ENCODE peak calls at places on chromosomes 16 and 17, in seven cellular contexts. M is IMR-90, D is neuronal stem cell, Y is H1, F is mesendoderm, K is H9, J is mesenchymal stem cell. A is an unnamed sample.
A peak's percentile ranks its signal among the peaks of the same experiment; 100 is the strongest.

GRCh38 chr17:75774988-75775668 is 9.5 kb upstream of the UNK start:
- DNase-seq in M (peak; percentile 44), D (no peak), Y (peak; percentile 57), F (peak; percentile 77), K (peak; percentile 82), J (peak; percentile 54), A (peak; percentile 72)

GRCh38 chr17:59353106-59353854 is 21.8 kb downstream of the YPEL2 start:
- DNase-seq in M (no peak), D (no peak), Y (no peak), F (no peak), K (no peak), J (no peak), A (no peak)

GRCh38 chr16:8619671-8620370 is 1.7 kb upstream of the METTL22 start:
- DNase-seq in M (no peak), D (no peak), Y (no peak), F (no peak), K (no peak), J (no peak), A (no peak)

GRCh38 chr16:57801856-57802634 is at the start of gene KIFC3:
- DNase-seq in M (peak; percentile 72), D (no peak), Y (peak; percentile 73), F (peak; percentile 78), K (peak; percentile 49), J (peak; percentile 82), A (peak; percentile 47)

GRCh38 chr16:19094542-19095365 is 19.0 kb upstream of the ITPRIPL2 start:
- DNase-seq in M (no peak), D (no peak), Y (no peak), F (no peak), K (no peak), J (no peak), A (peak; percentile 70)

GRCh38 chr16:67271446-67271845 is 7.9 kb upstream of the PLEKHG4 start:
- DNase-seq in M (no peak), D (no peak), Y (no peak), F (no peak), K (no peak), J (no peak), A (no peak)

GRCh38 chr17:72534776-72535175 is 414.0 kb downstream of the SOX9 start:
- DNase-seq in M (no peak), D (no peak), Y (no peak), F (no peak), K (no peak), J (no peak), A (no peak)

GRCh38 chr17:38922538-38923291 is 2.7 kb upstream of the LASP1NB start:
- DNase-seq in M (peak; percentile 69), D (peak; percentile 48), Y (peak; percentile 63), F (peak; percentile 81), K (peak; percentile 71), J (peak; percentile 61), A (no peak)

GRCh38 chr16:83925095-83925905 is 26.4 kb downstream of the MLYCD start:
- DNase-seq in M (no peak), D (no peak), Y (no peak), F (no peak), K (no peak), J (no peak), A (no peak)

GRCh38 chr16:35575432-35575821 is 2116.0 kb downstream of the TP53TG3F start:
- DNase-seq in M (no peak), D (no peak), Y (no peak), F (no peak), K (no peak), J (no peak), A (no peak)

GRCh38 chr16:24610421-24610765 is 71.0 kb downstream of the RBBP6 start:
- DNase-seq in M (peak; percentile 1), D (peak; percentile 18), Y (no peak), F (peak; percentile 45), K (peak; percentile 55), J (peak; percentile 44), A (peak; percentile 10)

GRCh38 chr17:4777969-4778760 is 6.5 kb downstream of the TM4SF5 start:
- DNase-seq in M (peak; percentile 31), D (no peak), Y (no peak), F (peak; percentile 32), K (no peak), J (no peak), A (peak; percentile 90)

GRCh38 chr16:397135-397661 is at the start of gene NME4:
- DNase-seq in M (no peak), D (peak; percentile 42), Y (peak; percentile 73), F (peak; percentile 80), K (peak; percentile 66), J (peak; percentile 42), A (peak; percentile 74)

GRCh38 chr16:58392215-58393137 is at the start of gene GINS3:
- DNase-seq in M (peak; percentile 90), D (peak; percentile 75), Y (peak; percentile 91), F (peak; percentile 95), K (peak; percentile 89), J (peak; percentile 91), A (peak; percentile 60)

GRCh38 chr17:35731239-35731931 is at the start of gene RASL10B:
- DNase-seq in M (peak; percentile 31), D (peak; percentile 65), Y (peak; percentile 85), F (peak; percentile 82), K (peak; percentile 83), J (peak; percentile 54), A (peak; percentile 26)

GRCh38 chr17:79220715-79221291 is 146.2 kb downstream of the ENGASE start:
- DNase-seq in M (no peak), D (peak; percentile 53), Y (peak; percentile 74), F (peak; percentile 58), K (peak; percentile 88), J (no peak), A (no peak)

GRCh38 chr17:64503821-64504768 is 2.0 kb downstream of the DDX5 start:
- DNase-seq in M (no peak), D (no peak), Y (no peak), F (no peak), K (no peak), J (no peak), A (peak; percentile 36)

GRCh38 chr17:1149869-1150268 is 29.9 kb downstream of the ABR start:
- DNase-seq in M (no peak), D (no peak), Y (no peak), F (no peak), K (no peak), J (no peak), A (no peak)

GRCh38 chr17:1150863-1151685 is 28.7 kb downstream of the ABR start:
- DNase-seq in M (no peak), D (no peak), Y (no peak), F (no peak), K (no peak), J (no peak), A (no peak)

GRCh38 chr17:1154704-1155103 is 25.1 kb downstream of the ABR start:
- DNase-seq in M (no peak), D (no peak), Y (no peak), F (no peak), K (no peak), J (no peak), A (no peak)

GRCh38 chr17:1156864-1157263 is 22.9 kb downstream of the ABR start:
- DNase-seq in M (no peak), D (no peak), Y (no peak), F (no peak), K (no peak), J (no peak), A (no peak)

DNA sequence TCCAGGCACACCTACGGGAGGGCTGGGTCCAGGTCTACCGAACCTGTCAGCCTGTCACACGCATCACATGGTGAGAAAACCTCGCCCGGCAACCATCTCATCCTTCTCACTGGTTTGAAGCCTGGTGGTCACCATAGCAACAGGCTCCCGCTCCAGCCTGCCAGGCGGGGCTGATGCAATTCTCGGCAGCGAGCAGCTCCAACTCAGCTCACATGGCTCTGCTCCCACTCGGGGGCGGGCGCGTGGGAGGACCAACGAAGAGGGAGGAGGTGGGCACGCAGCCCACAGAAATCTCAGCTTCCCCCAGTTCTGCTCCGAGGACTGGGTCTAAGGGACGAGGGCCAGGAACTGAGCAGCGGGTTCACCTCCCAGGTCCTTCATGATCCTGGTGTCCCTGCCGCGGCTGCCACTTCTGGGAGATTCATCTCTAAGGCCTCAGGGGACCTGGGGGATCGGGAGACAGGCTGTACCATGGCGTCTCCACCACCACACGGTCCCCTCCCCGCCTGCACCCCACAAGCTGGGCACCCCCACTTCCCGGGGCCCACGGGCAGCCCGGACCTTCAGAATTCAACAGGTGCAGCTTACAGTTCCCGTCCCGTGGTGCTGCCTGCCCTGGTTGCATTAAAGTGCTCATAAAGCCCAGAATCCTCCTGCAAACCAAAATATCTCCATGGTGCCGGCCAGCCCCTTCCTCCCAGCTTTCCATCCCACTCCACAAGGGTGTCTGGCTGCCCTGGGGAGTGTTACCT is 25.8 kb downstream of the ABR start:
- DNase-seq in M (peak; percentile 67), D (no peak), Y (peak; percentile 61), F (peak; percentile 85), K (peak; percentile 82), J (no peak), A (peak; percentile 19)
- H4K8ac ChIP-seq in M (no peak overlapping the region), D (no peak overlapping the region), Y (peak overlapping the region; percentile 85), F (no peak overlapping the region), K (no peak overlapping the region), J (no peak overlapping the region), A (no peak overlapping the region)

GRCh38 chr17:61450641-61451537 is 1.3 kb upstream of the TBX4 start:
- DNase-seq in M (no peak), D (no peak), Y (peak; percentile 51), F (peak; percentile 81), K (peak; percentile 73), J (no peak), A (no peak)
- H4K8ac ChIP-seq in M (no peak overlapping the region), D (no peak overlapping the region), Y (no peak overlapping the region), F (no peak overlapping the region), K (no peak overlapping the region), J (no peak overlapping the region), A (no peak overlapping the region)

GRCh38 chr17:56817066-56817465 is 16.7 kb downstream of the C17orf67 start:
- DNase-seq in M (no peak), D (no peak), Y (no peak), F (no peak), K (no peak), J (no peak), A (no peak)
- H4K8ac ChIP-seq in M (peak overlapping the region; percentile 65), D (no peak overlapping the region), Y (no peak overlapping the region), F (no peak overlapping the region), K (no peak overlapping the region), J (no peak overlapping the region), A (no peak overlapping the region)

GRCh38 chr17:46888727-46889126 is 34.2 kb upstream of the GOSR2 start:
- DNase-seq in M (no peak), D (no peak), Y (no peak), F (no peak), K (no peak), J (no peak), A (no peak)

GRCh38 chr17:46885415-46885814 is 34.0 kb downstream of the WNT9B start:
- DNase-seq in M (no peak), D (no peak), Y (no peak), F (no peak), K (no peak), J (no peak), A (no peak)

GRCh38 chr17:46889519-46889918 is 33.4 kb upstream of the GOSR2 start:
- DNase-seq in M (no peak), D (no peak), Y (no peak), F (no peak), K (no peak), J (no peak), A (no peak)

GRCh38 chr17:46885956-46886663 is 34.7 kb downstream of the WNT9B start:
- DNase-seq in M (no peak), D (no peak), Y (no peak), F (no peak), K (no peak), J (no peak), A (no peak)

DNA sequence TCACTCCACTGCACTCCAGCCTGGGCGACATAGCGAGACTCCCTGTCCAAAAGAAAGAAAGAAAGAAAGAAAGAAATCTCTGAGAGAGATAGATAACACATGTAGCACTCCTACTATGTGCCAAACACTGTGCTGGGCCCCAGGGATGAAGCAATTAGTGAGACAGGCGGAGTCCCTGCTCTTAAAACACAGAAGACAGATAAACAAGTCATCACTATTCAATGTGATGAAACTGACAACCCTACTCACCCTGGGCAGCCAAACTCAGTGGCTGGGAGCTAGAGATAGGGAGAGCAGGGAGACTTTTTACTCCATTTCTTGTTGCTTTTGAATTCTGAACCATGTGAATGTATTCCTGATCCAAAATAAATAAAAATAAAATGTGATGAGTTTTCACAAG is 35.2 kb upstream of the GOSR2 start:
- DNase-seq in M (no peak), D (no peak), Y (no peak), F (no peak), K (no peak), J (no peak), A (no peak)
- H4K8ac ChIP-seq in M (no peak overlapping the region), D (no peak overlapping the region), Y (no peak overlapping the region), F (no peak overlapping the region), K (no peak overlapping the region), J (no peak overlapping the region), A (no peak overlapping the region)